ENCODE peak calls at places on chromosomes 6 and 20, in seven cellular contexts. K is mesendoderm; G is right cardiac atrium; N is NT2/D1; M is B cell; V is GM03348; B is effector CD4-positive, alpha-beta T cell. W is an unnamed sample.

GRCh38 chr6:162698440-162698839 is 29.1 kb downstream of the PRKN start:
- DNase-seq in K (no peak), G (no peak), N (no peak), M (no peak), V (no peak), B (no peak), W (no peak)

GRCh38 chr20:50398471-50399002 is 111.6 kb upstream of the PTPN1 start:
- DNase-seq in K (no peak), G (no peak), N (no peak), M (no peak), V (no peak), B (no peak), W (no peak)

GRCh38 chr20:24673678-24674570 is 204.5 kb downstream of the SYNDIG1 start:
- DNase-seq in K (no peak), G (no peak), N (no peak), M (no peak), V (peak), B (no peak), W (no peak)

GRCh38 chr6:31763617-31763940 is 1.1 kb downstream of the SAPCD1 start:
- DNase-seq in K (peak), G (no peak), N (peak), M (no peak), V (peak), B (no peak), W (no peak)

GRCh38 chr20:14477125-14477524 is 139.7 kb upstream of the FLRT3 start:
- DNase-seq in K (no peak), G (no peak), N (no peak), M (no peak), V (peak), B (no peak), W (no peak)

GRCh38 chr20:57109151-57109953 is 157.1 kb downstream of the BMP7 start:
- DNase-seq in K (no peak), G (no peak), N (no peak), M (no peak), V (no peak), B (no peak), W (no peak)

GRCh38 chr20:22581437-22582385 is 2.7 kb downstream of the FOXA2 start:
- DNase-seq in K (no peak), G (no peak), N (no peak), M (no peak), V (no peak), B (no peak), W (no peak)

GRCh38 chr6:25392372-25392771 is 113.2 kb downstream of the CARMIL1 start:
- DNase-seq in K (no peak), G (no peak), N (no peak), M (no peak), V (peak), B (no peak), W (no peak)

GRCh38 chr6:136784910-136785746 is 7.1 kb downstream of the MAP3K5 start:
- DNase-seq in K (peak), G (peak), N (no peak), M (no peak), V (no peak), B (peak), W (peak)

GRCh38 chr20:17849901-17850673 is 118.5 kb downstream of the SNX5 start:
- DNase-seq in K (no peak), G (peak), N (no peak), M (no peak), V (peak), B (no peak), W (no peak)

GRCh38 chr6:105504660-105505059 is 101.8 kb upstream of the PREP start:
- DNase-seq in K (no peak), G (no peak), N (no peak), M (no peak), V (no peak), B (no peak), W (no peak)

GRCh38 chr6:23106951-23107350 is 537.6 kb downstream of the HDGFL1 start:
- DNase-seq in K (no peak), G (no peak), N (no peak), M (no peak), V (peak), B (no peak), W (no peak)

GRCh38 chr6:42142118-42142835 is at the start of gene C6orf132:
- DNase-seq in K (peak), G (no peak), N (no peak), M (peak), V (peak), B (no peak), W (no peak)

GRCh38 chr20:63355781-63356295 is 5.3 kb downstream of the CHRNA4 start:
- DNase-seq in K (no peak), G (no peak), N (no peak), M (no peak), V (no peak), B (no peak), W (no peak)

GRCh38 chr6:153790048-153790447 is 249.0 kb upstream of the OPRM1 start:
- DNase-seq in K (peak), G (no peak), N (peak), M (no peak), V (no peak), B (no peak), W (no peak)

GRCh38 chr6:81894788-81895221 is 142.3 kb upstream of the TENT5A start:
- DNase-seq in K (no peak), G (peak), N (no peak), M (no peak), V (peak), B (no peak), W (no peak)

GRCh38 chr6:84448331-84448730 is 220.9 kb upstream of the CEP162 start:
- DNase-seq in K (no peak), G (no peak), N (no peak), M (no peak), V (no peak), B (no peak), W (no peak)

GRCh38 chr6:107822154-107823046 is 1.7 kb downstream of the SCML4 start:
- DNase-seq in K (no peak), G (no peak), N (no peak), M (peak), V (no peak), B (peak), W (peak)

GRCh38 chr6:50076431-50076830 is 26.7 kb upstream of the DEFB112 start:
- DNase-seq in K (no peak), G (no peak), N (no peak), M (no peak), V (no peak), B (no peak), W (no peak)

GRCh38 chr6:25359191-25359861 is 80.2 kb downstream of the CARMIL1 start:
- DNase-seq in K (no peak), G (peak), N (no peak), M (no peak), V (peak), B (no peak), W (no peak)

GRCh38 chr6:109503327-109504224 is 20.6 kb upstream of the ZBTB24 start:
- DNase-seq in K (no peak), G (no peak), N (no peak), M (no peak), V (no peak), B (no peak), W (no peak)

GRCh38 chr6:101397199-101397598 is 3.7 kb downstream of the GRIK2 start:
- DNase-seq in K (peak), G (no peak), N (no peak), M (no peak), V (no peak), B (no peak), W (no peak)

GRCh38 chr6:73798592-73798991 is 102.6 kb downstream of the CD109 start:
- DNase-seq in K (peak), G (peak), N (no peak), M (no peak), V (peak), B (no peak), W (no peak)

GRCh38 chr6:23174781-23175361 is 605.5 kb downstream of the HDGFL1 start:
- DNase-seq in K (no peak), G (no peak), N (no peak), M (no peak), V (peak), B (no peak), W (no peak)

GRCh38 chr20:33111306-33111705 is 31.9 kb downstream of the BPIFB4 start:
- DNase-seq in K (no peak), G (no peak), N (no peak), M (no peak), V (no peak), B (no peak), W (no peak)

GRCh38 chr20:9480066-9480465 is 34.3 kb upstream of the LAMP5 start:
- DNase-seq in K (no peak), G (no peak), N (no peak), M (no peak), V (no peak), B (no peak), W (no peak)

GRCh38 chr6:89895273-89895874 is 1.1 kb downstream of the GJA10 start:
- DNase-seq in K (peak), G (no peak), N (peak), M (no peak), V (peak), B (no peak), W (peak)

GRCh38 chr6:3915076-3915791 is 66.1 kb downstream of the FAM50B start:
- DNase-seq in K (no peak), G (no peak), N (no peak), M (no peak), V (no peak), B (no peak), W (no peak)

GRCh38 chr6:20221448-20221847 is 9.2 kb upstream of the MBOAT1 start:
- DNase-seq in K (no peak), G (no peak), N (no peak), M (no peak), V (no peak), B (no peak), W (no peak)

GRCh38 chr6:161961796-161962195 is 687.9 kb upstream of the AGPAT4 start:
- DNase-seq in K (no peak), G (no peak), N (no peak), M (no peak), V (no peak), B (no peak), W (no peak)

GRCh38 chr6:89818977-89819335 is 638 bp downstream of the MDN1 start:
- DNase-seq in K (peak), G (no peak), N (no peak), M (peak), V (peak), B (no peak), W (peak)

GRCh38 chr20:32898721-32899120 is 40.0 kb downstream of the EFCAB8 start:
- DNase-seq in K (peak), G (no peak), N (no peak), M (no peak), V (peak), B (no peak), W (no peak)

GRCh38 chr20:45087115-45087785 is 13.7 kb downstream of the KCNS1 start:
- DNase-seq in K (no peak), G (no peak), N (no peak), M (no peak), V (no peak), B (no peak), W (peak)

GRCh38 chr6:88047510-88048150 is at the start of gene SPACA1:
- DNase-seq in K (no peak), G (no peak), N (no peak), M (no peak), V (no peak), B (no peak), W (no peak)

GRCh38 chr6:164826831-164827468 is 482.5 kb downstream of the C6orf118 start:
- DNase-seq in K (no peak), G (no peak), N (no peak), M (no peak), V (no peak), B (no peak), W (no peak)

GRCh38 chr20:19868383-19868782 is 110.3 kb downstream of the RIN2 start:
- DNase-seq in K (no peak), G (no peak), N (no peak), M (no peak), V (no peak), B (no peak), W (no peak)

GRCh38 chr6:132598473-132598872 is 8.9 kb upstream of the TAAR5 start:
- DNase-seq in K (peak), G (no peak), N (no peak), M (no peak), V (no peak), B (no peak), W (peak)

GRCh38 chr6:125950293-125950692 is 6.3 kb upstream of the HINT3 start:
- DNase-seq in K (peak), G (no peak), N (peak), M (no peak), V (peak), B (no peak), W (no peak)

GRCh38 chr6:80638222-80639055 is 532.0 kb downstream of the BCKDHB start:
- DNase-seq in K (peak), G (peak), N (peak), M (no peak), V (peak), B (no peak), W (peak)

GRCh38 chr6:116101298-116101718 is 655 bp downstream of the NT5DC1 start:
- DNase-seq in K (no peak), G (peak), N (no peak), M (no peak), V (no peak), B (no peak), W (no peak)

W was measured in AML-193.